ENCODE peak calls at places on chromosomes 3 and 15, in four cellular contexts. O, T, L and P are unnamed samples.

GRCh38 chr3:125280966-125281365 is 68.4 kb upstream of the SLC12A8 start:
- DNase-seq in T (no peak), L (no peak), O (no peak), P (no peak)

GRCh38 chr3:191958980-191959671 is 498.2 kb downstream of the PYDC2 start:
- DNase-seq in L (no peak), O (peak; percentile 35), T (no peak), P (no peak)

GRCh38 chr15:44045217-44045616 is 149.9 kb downstream of the FRMD5 start:
- DNase-seq in L (no peak), T (no peak), O (no peak), P (no peak)

GRCh38 chr15:39095218-39095879 is 485.5 kb upstream of the THBS1 start:
- DNase-seq in L (no peak), O (no peak), T (no peak), P (no peak)

GRCh38 chr3:128009952-128010846 is 42.0 kb upstream of the SEC61A1 start:
- DNase-seq in L (no peak), O (no peak), T (no peak), P (no peak)

GRCh38 chr15:40545457-40545856 is 19.4 kb downstream of the CCDC32 start:
- DNase-seq in L (no peak), O (peak; percentile 37), T (no peak), P (no peak)

GRCh38 chr15:90401499-90401898 is 13.5 kb downstream of the IQGAP1 start:
- DNase-seq in O (no peak), T (no peak), L (no peak), P (no peak)

GRCh38 chr3:48470286-48470685 is 23.7 kb downstream of the ATRIP start:
- DNase-seq in L (no peak), O (no peak), T (no peak), P (no peak)

GRCh38 chr15:57443486-57443885 is 67.2 kb downstream of the CGNL1 start:
- DNase-seq in T (no peak), L (no peak), O (no peak), P (no peak)

GRCh38 chr15:41559489-41560177 is 621 bp downstream of the TYRO3 start:
- DNase-seq in T (no peak), O (no peak), L (no peak), P (no peak)

GRCh38 chr15:63198752-63199250 is 9.4 kb downstream of the RAB8B start:
- DNase-seq in T (no peak), O (no peak), L (no peak), P (no peak)

GRCh38 chr3:193030276-193030675 is 112.6 kb upstream of the MB21D2 start:
- DNase-seq in L (no peak), O (no peak), T (no peak), P (no peak)

GRCh38 chr3:45249391-45249790 is 23.3 kb upstream of the TMEM158 start:
- DNase-seq in T (no peak), L (no peak), O (no peak), P (no peak)

GRCh38 chr3:123420416-123420968 is 28.4 kb downstream of the ADCY5 start:
- DNase-seq in T (no peak), L (no peak), O (no peak), P (no peak)

GRCh38 chr3:63029326-63029725 is 154.1 kb upstream of the CADPS start:
- DNase-seq in O (no peak), L (no peak), T (no peak), P (no peak)

GRCh38 chr15:40320409-40320808 is 3.1 kb upstream of the INAFM2 start:
- DNase-seq in L (no peak), O (no peak), T (no peak), P (no peak)

GRCh38 chr15:101240364-101240763 is 11.5 kb downstream of the CHSY1 start:
- DNase-seq in L (no peak), T (no peak), O (no peak), P (no peak)

GRCh38 chr15:91184441-91184840 is 84.4 kb downstream of the SV2B start:
- DNase-seq in O (no peak), L (no peak), T (no peak), P (no peak)

GRCh38 chr3:2823016-2823415 is 287.2 kb downstream of the IL5RA start:
- DNase-seq in T (no peak), L (no peak), O (no peak), P (no peak)